ENCODE peak calls at places on chromosomes 6 and 20, in six cellular contexts. K is neural progenitor cell, I is PC-3, P is GM23248, V is hepatocyte, Y is GM23338. C is an unnamed sample.

GRCh38 chr20:38729767-38730166 is 5.5 kb downstream of the SLC32A1 start:
- DNase-seq in I (no peak), Y (no peak), K (no peak), P (no peak), V (no peak), C (no peak)

GRCh38 chr20:31497838-31498540 is 16.3 kb upstream of the HM13 start:
- DNase-seq in V (peak; percentile 26), P (peak; percentile 82), Y (peak; percentile 78), K (no peak), I (no peak), C (no peak)

GRCh38 chr6:142693446-142693845 is 251.5 kb downstream of the HIVEP2 start:
- DNase-seq in P (peak; percentile 87), V (no peak), K (no peak), Y (no peak), I (peak; percentile 23), C (no peak)

GRCh38 chr6:151452750-151453427 is 963 bp upstream of the RMND1 start:
- DNase-seq in P (peak; percentile 66), I (peak; percentile 55), V (peak; percentile 24), Y (no peak), K (peak; percentile 8), C (peak; percentile 23)

GRCh38 chr6:157885876-157886275 is 62.8 kb downstream of the SNX9 start:
- DNase-seq in Y (no peak), P (no peak), V (no peak), I (no peak), K (no peak), C (no peak)

GRCh38 chr6:13465734-13466133 is 21.7 kb downstream of the GFOD1 start:
- DNase-seq in I (no peak), Y (no peak), K (no peak), V (no peak), P (peak; percentile 43), C (no peak)

GRCh38 chr20:43755851-43756250 is 29.0 kb upstream of the GTSF1L start:
- DNase-seq in I (no peak), Y (no peak), V (no peak), K (no peak), P (peak; percentile 83), C (no peak)

GRCh38 chr20:53557157-53557556 is 36.5 kb downstream of the ZNF217 start:
- DNase-seq in Y (no peak), P (no peak), K (no peak), I (no peak), V (no peak), C (no peak)

GRCh38 chr20:59131541-59132285 is 31.9 kb upstream of the ZNF831 start:
- DNase-seq in P (no peak), Y (no peak), V (no peak), I (no peak), K (no peak), C (no peak)

GRCh38 chr6:30832864-30833263 is 51.5 kb upstream of the DDR1 start:
- DNase-seq in V (no peak), Y (no peak), K (no peak), P (no peak), I (no peak), C (no peak)

GRCh38 chr6:148064406-148065134 is 278.1 kb upstream of the SASH1 start:
- DNase-seq in V (peak; percentile 34), P (peak; percentile 20), K (no peak), Y (no peak), I (peak; percentile 11), C (no peak)

GRCh38 chr6:3266170-3266569 is 7.4 kb downstream of the PSMG4 start:
- DNase-seq in V (no peak), Y (no peak), I (no peak), P (no peak), K (no peak), C (no peak)

GRCh38 chr6:3263091-3263490 is 4.3 kb downstream of the PSMG4 start:
- DNase-seq in V (no peak), I (no peak), P (no peak), Y (no peak), K (no peak), C (no peak)

GRCh38 chr6:3267162-3267561 is 8.4 kb downstream of the PSMG4 start:
- DNase-seq in Y (no peak), I (no peak), K (no peak), P (no peak), V (no peak), C (no peak)

GRCh38 chr6:3264356-3264755 is 5.6 kb downstream of the PSMG4 start:
- DNase-seq in Y (no peak), P (no peak), I (no peak), K (no peak), V (no peak), C (no peak)

DNA sequence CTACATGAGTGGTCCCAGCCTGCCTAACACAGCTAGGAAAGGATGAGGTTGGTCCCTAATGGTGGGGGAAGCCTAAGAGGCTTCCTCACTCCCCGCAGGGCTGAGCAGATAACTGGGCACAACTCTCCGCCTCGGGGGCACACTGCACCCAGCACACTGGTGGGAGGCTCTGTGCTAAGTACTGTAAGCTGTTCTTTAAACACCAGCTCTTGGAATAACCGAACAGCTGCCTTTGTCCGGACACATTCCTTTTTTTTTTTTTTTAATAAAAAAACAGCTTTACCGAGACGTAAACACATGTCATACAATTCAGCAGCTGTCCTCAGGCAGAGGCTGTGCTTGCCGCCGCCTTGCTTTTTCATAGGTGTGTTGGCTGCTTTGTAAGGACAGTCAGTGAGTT is 6.9 kb downstream of the PSMG4 start:
- DNase-seq in P (no peak), I (no peak), Y (no peak), K (no peak), V (no peak), C (no peak)
- H3K36me3 ChIP-seq in P (no peaks in the 10 kb centered on the region), I (peaks cover 18% of the 10 kb centered on the region), Y (peaks cover 10% of the 10 kb centered on the region), K (no peaks in the 10 kb centered on the region), V (no peaks in the 10 kb centered on the region), C (peaks cover 8% of the 10 kb centered on the region)

GRCh38 chr20:55390791-55391190 is 614.5 kb downstream of the CBLN4 start:
- DNase-seq in V (no peak), I (no peak), Y (no peak), P (no peak), K (no peak), C (no peak)
- TF ChIP-seq EZH2phosphoT487 in V (no peak), I (no peak), Y (no peak), P (no peak), K (no peak), C (no peak)

GRCh38 chr6:71412559-71412958 is 123.9 kb downstream of the OGFRL1 start:
- DNase-seq in I (peak; percentile 35), K (peak; percentile 11), V (no peak), Y (no peak), P (no peak), C (no peak)
- H3K36me3 ChIP-seq in I (peaks cover 27% of the 10 kb centered on the region), K (no peaks in the 10 kb centered on the region), V (no peaks in the 10 kb centered on the region), Y (no peaks in the 10 kb centered on the region), P (peaks cover 17% of the 10 kb centered on the region), C (peaks cover 20% of the 10 kb centered on the region)

GRCh38 chr6:101069191-101069795 is 188.2 kb upstream of the ASCC3 start:
- DNase-seq in V (no peak), Y (no peak), K (no peak), I (peak; percentile 78), P (peak; percentile 1), C (no peak)
- TF ChIP-seq EZH2phosphoT487 in V (no peak), Y (no peak), K (no peak), I (no peak), P (no peak), C (no peak)

GRCh38 chr20:1134836-1135235 is 16.4 kb downstream of the PSMF1 start:
- DNase-seq in K (no peak), P (no peak), Y (no peak), I (no peak), V (no peak), C (no peak)

GRCh38 chr20:1130849-1131248 is 12.4 kb downstream of the PSMF1 start:
- DNase-seq in P (no peak), V (no peak), K (no peak), Y (no peak), I (no peak), C (no peak)

GRCh38 chr20:1137236-1137635 is 18.8 kb downstream of the PSMF1 start:
- DNase-seq in V (no peak), Y (no peak), P (no peak), I (no peak), K (no peak), C (no peak)

GRCh38 chr20:1130058-1130694 is 11.8 kb downstream of the PSMF1 start:
- DNase-seq in P (no peak), I (no peak), Y (no peak), K (no peak), V (no peak), C (no peak)

GRCh38 chr20:1134355-1134754 is 16.0 kb downstream of the PSMF1 start:
- DNase-seq in K (no peak), P (no peak), Y (no peak), I (no peak), V (no peak), C (no peak)
- H3K36me3 ChIP-seq in K (peaks cover 16% of the 10 kb centered on the region), P (peaks cover 65% of the 10 kb centered on the region), Y (peaks cover 38% of the 10 kb centered on the region), I (peaks cover 84% of the 10 kb centered on the region), V (no peaks in the 10 kb centered on the region), C (peaks cover 81% of the 10 kb centered on the region)

GRCh38 chr6:160139420-160139851 is 17.8 kb downstream of the SLC22A1 start:
- DNase-seq in P (peak; percentile 84), I (peak; percentile 81), K (no peak), Y (no peak), V (peak; percentile 58), C (no peak)
- TF ChIP-seq EZH2phosphoT487 in P (no peak), I (no peak), K (no peak), Y (no peak), V (no peak), C (no peak)

GRCh38 chr20:50130346-50130703 is 17.4 kb upstream of the UBE2V1 start:
- DNase-seq in P (peak; percentile 38), Y (no peak), I (no peak), V (no peak), K (no peak), C (no peak)
- H3K36me3 ChIP-seq in P (peaks cover 24% of the 10 kb centered on the region), Y (no peaks in the 10 kb centered on the region), I (peaks cover 74% of the 10 kb centered on the region), V (no peaks in the 10 kb centered on the region), K (no peaks in the 10 kb centered on the region), C (peaks cover 28% of the 10 kb centered on the region)

DNA sequence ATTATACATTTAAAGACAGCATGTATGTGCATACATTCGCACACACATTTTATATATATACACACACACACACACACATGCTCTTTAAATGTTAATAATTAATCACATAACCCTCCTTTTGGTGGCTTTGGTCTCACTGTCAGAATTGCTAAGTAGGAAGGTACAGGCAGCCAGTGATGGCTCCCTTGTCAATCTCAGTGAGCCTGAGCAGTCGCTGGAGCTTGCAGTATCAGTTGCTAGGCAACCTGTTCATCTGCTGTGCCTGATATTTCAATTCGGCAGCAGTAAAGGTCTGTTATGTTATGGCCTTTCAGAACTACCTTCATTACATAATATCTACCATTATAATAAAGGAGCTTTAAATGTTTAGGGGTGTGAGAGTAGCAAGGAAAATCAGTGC is 374.3 kb downstream of the LMBRD1 start:
- DNase-seq in Y (peak; percentile 2), P (no peak), V (no peak), K (peak; percentile 39), I (no peak), C (peak; percentile 53)
- TF ChIP-seq EZH2phosphoT487 in Y (no peak), P (no peak), V (no peak), K (no peak), I (no peak), C (no peak)

C was measured in SK-N-SH.